ENCODE peak calls at places on chromosomes 2 and 18, in four cellular contexts. H, N, B and Z are unnamed samples.

GRCh38 chr2:239202343-239202742 is 198.5 kb downstream of the HDAC4 start:
- DNase-seq in H (no peak), B (no peak), N (no peak), Z (no peak)

GRCh38 chr18:44712025-44712424 is 31.3 kb downstream of the SETBP1 start:
- DNase-seq in H (no peak), N (no peak), B (no peak), Z (no peak)

GRCh38 chr18:27685807-27686412 is 491.0 kb downstream of the CDH2 start:
- DNase-seq in H (peak), N (peak), B (no peak), Z (no peak)

GRCh38 chr18:46427216-46427995 is 229.6 kb downstream of the LOXHD1 start:
- DNase-seq in B (no peak), H (no peak), N (no peak), Z (no peak)

GRCh38 chr2:143261986-143262784 is 133.0 kb downstream of the ARHGAP15 start:
- DNase-seq in B (no peak), N (no peak), H (no peak), Z (no peak)

GRCh38 chr2:158269143-158269542 is 167.5 kb downstream of the UPP2 start:
- DNase-seq in B (no peak), H (no peak), N (no peak), Z (no peak)

GRCh38 chr2:64989126-64989981 is at the start of gene SLC1A4:
- DNase-seq in H (peak), N (peak), B (peak), Z (peak)

GRCh38 chr2:5846881-5847280 is 154.7 kb downstream of the SOX11 start:
- DNase-seq in N (no peak), B (peak), H (no peak), Z (no peak)

GRCh38 chr2:24830351-24830750 is 37.1 kb downstream of the CENPO start:
- DNase-seq in N (no peak), B (no peak), H (no peak), Z (no peak)

GRCh38 chr2:106789185-106789584 is 96.8 kb downstream of the ST6GAL2 start:
- DNase-seq in B (no peak), H (peak), N (peak), Z (no peak)

GRCh38 chr2:21346984-21347383 is 223.2 kb downstream of the TDRD15 start:
- DNase-seq in H (no peak), B (no peak), N (no peak), Z (no peak)

GRCh38 chr2:233814436-233814835 is 36.3 kb downstream of the MROH2A start:
- DNase-seq in H (no peak), N (peak), B (no peak), Z (no peak)

GRCh38 chr2:25817006-25817405 is 61.3 kb downstream of the ASXL2 start:
- DNase-seq in B (no peak), H (no peak), N (no peak), Z (no peak)

GRCh38 chr18:3466051-3466450 is 16.1 kb downstream of the TGIF1 start:
- DNase-seq in N (no peak), B (no peak), H (no peak), Z (no peak)

GRCh38 chr2:63050186-63050915 is at the start of gene OTX1:
- DNase-seq in B (peak), N (no peak), H (peak), Z (peak)

GRCh38 chr2:175167076-175167791 is 769 bp downstream of the ATF2 start:
- DNase-seq in N (peak), H (peak), B (peak), Z (peak)

GRCh38 chr2:219709261-219709867 is 81.9 kb downstream of the SLC4A3 start:
- DNase-seq in H (no peak), N (no peak), B (no peak), Z (no peak)

GRCh38 chr2:232697807-232698110 is 628 bp downstream of the GIGYF2 start:
- DNase-seq in H (no peak), N (no peak), B (no peak), Z (no peak)

GRCh38 chr2:99651930-99652670 is 162.3 kb upstream of the REV1 start:
- DNase-seq in B (no peak), H (no peak), N (no peak), Z (no peak)

GRCh38 chr2:111702119-111702808 is 181.7 kb downstream of the ANAPC1 start:
- DNase-seq in H (peak), B (no peak), N (peak), Z (peak)

GRCh38 chr18:69947361-69948106 is at the start of gene CD226:
- DNase-seq in B (no peak), H (no peak), N (no peak), Z (no peak)

GRCh38 chr2:66305714-66306113 is 129.2 kb upstream of the MEIS1 start:
- DNase-seq in H (no peak), B (peak), N (no peak), Z (peak)

GRCh38 chr2:218323526-218324472 is 31.5 kb upstream of the TMBIM1 start:
- DNase-seq in H (peak), N (peak), B (no peak), Z (no peak)